ENCODE peak calls at places on chromosomes 4 and X, in four cellular contexts. One of them, this sample, is unnamed.

GRCh38 chr4:98958065-98958464 is 29.1 kb upstream of the EIF4E start:
- DNase-seq in H9: no peak
- DNase-seq in colonic mucosa: no peak
- DNase-seq in heart left ventricle: no peak
- DNase-seq in this sample: no peak

GRCh38 chr4:24274401-24275035 is 309.8 kb downstream of the DHX15 start:
- DNase-seq in heart left ventricle: no peak
- DNase-seq in H9: no peak
- DNase-seq in colonic mucosa: no peak
- DNase-seq in this sample: no peak

GRCh38 chrX:44384688-44385338 is 41.3 kb upstream of the EFHC2 start:
- DNase-seq in heart left ventricle: no peak
- DNase-seq in H9: no peak
- DNase-seq in colonic mucosa: no peak
- DNase-seq in this sample: no peak

GRCh38 chrX:105816517-105816916 is 5.8 kb upstream of the NRK start:
- DNase-seq in colonic mucosa: no peak
- DNase-seq in heart left ventricle: no peak
- DNase-seq in H9: no peak
- DNase-seq in this sample: no peak

GRCh38 chr4:71004281-71004851 is 10.9 kb downstream of the DCK start:
- DNase-seq in H9: peak
- DNase-seq in colonic mucosa: no peak
- DNase-seq in heart left ventricle: no peak
- DNase-seq in this sample: no peak

GRCh38 chr4:28702571-28702970 is 1841.9 kb downstream of the STIM2 start:
- DNase-seq in H9: no peak
- DNase-seq in colonic mucosa: no peak
- DNase-seq in heart left ventricle: no peak
- DNase-seq in this sample: no peak

GRCh38 chr4:85420831-85421230 is 54.1 kb upstream of the ARHGAP24 start:
- DNase-seq in heart left ventricle: no peak
- DNase-seq in H9: no peak
- DNase-seq in colonic mucosa: no peak
- DNase-seq in this sample: no peak

GRCh38 chrX:106619797-106620196 is 8.0 kb downstream of the RADX start:
- DNase-seq in heart left ventricle: no peak
- DNase-seq in colonic mucosa: no peak
- DNase-seq in H9: no peak
- DNase-seq in this sample: no peak

GRCh38 chr4:84481879-84482245 is 17.2 kb downstream of the NKX6-1 start:
- DNase-seq in heart left ventricle: no peak
- DNase-seq in colonic mucosa: no peak
- DNase-seq in H9: peak
- DNase-seq in this sample: no peak

GRCh38 chrX:103685396-103685795 is 1.1 kb downstream of the MORF4L2 start:
- DNase-seq in colonic mucosa: no peak
- DNase-seq in H9: no peak
- DNase-seq in heart left ventricle: no peak
- DNase-seq in this sample: no peak

GRCh38 chr4:73435984-73436383 is at the start of gene AFP:
- DNase-seq in heart left ventricle: no peak
- DNase-seq in H9: no peak
- DNase-seq in colonic mucosa: no peak
- DNase-seq in this sample: no peak

GRCh38 chr4:119207051-119207450 is 5.5 kb upstream of the USP53 start:
- DNase-seq in heart left ventricle: no peak
- DNase-seq in colonic mucosa: no peak
- DNase-seq in H9: no peak
- DNase-seq in this sample: no peak

GRCh38 chr4:7285244-7286122 is 93.1 kb downstream of the SORCS2 start:
- DNase-seq in colonic mucosa: no peak
- DNase-seq in H9: no peak
- DNase-seq in heart left ventricle: no peak
- DNase-seq in this sample: no peak

GRCh38 chr4:98522603-98523395 is 135.6 kb downstream of the TSPAN5 start:
- DNase-seq in colonic mucosa: no peak
- DNase-seq in heart left ventricle: no peak
- DNase-seq in H9: no peak
- DNase-seq in this sample: no peak

GRCh38 chr4:81376720-81377119 is 95.0 kb downstream of the RASGEF1B start:
- DNase-seq in H9: no peak
- DNase-seq in colonic mucosa: no peak
- DNase-seq in heart left ventricle: no peak
- DNase-seq in this sample: no peak

GRCh38 chrX:38900719-38901118 is 99.5 kb downstream of the MID1IP1 start:
- DNase-seq in H9: no peak
- DNase-seq in colonic mucosa: no peak
- DNase-seq in heart left ventricle: no peak
- DNase-seq in this sample: no peak

GRCh38 chr4:113457886-113458285 is 303.7 kb downstream of the CAMK2D start:
- DNase-seq in heart left ventricle: no peak
- DNase-seq in colonic mucosa: no peak
- DNase-seq in H9: no peak
- DNase-seq in this sample: no peak

GRCh38 chrX:110159235-110159634 is 156.3 kb downstream of the TMEM164 start:
- DNase-seq in colonic mucosa: no peak
- DNase-seq in H9: no peak
- DNase-seq in heart left ventricle: no peak
- DNase-seq in this sample: no peak

GRCh38 chr4:146545102-146545501 is 23.4 kb upstream of the SLC10A7 start:
- DNase-seq in heart left ventricle: no peak
- DNase-seq in colonic mucosa: no peak
- DNase-seq in H9: peak
- DNase-seq in this sample: no peak

GRCh38 chr4:16725252-16725651 is 173.2 kb downstream of the LDB2 start:
- DNase-seq in heart left ventricle: no peak
- DNase-seq in H9: no peak
- DNase-seq in colonic mucosa: no peak
- DNase-seq in this sample: no peak

GRCh38 chr4:31259119-31259518 is 539.0 kb downstream of the PCDH7 start:
- DNase-seq in heart left ventricle: no peak
- DNase-seq in H9: no peak
- DNase-seq in colonic mucosa: no peak
- DNase-seq in this sample: no peak

GRCh38 chr4:141636771-141637460 is 533 bp downstream of the IL15 start:
- DNase-seq in H9: peak
- DNase-seq in colonic mucosa: peak
- DNase-seq in heart left ventricle: peak
- DNase-seq in this sample: peak

GRCh38 chr4:183322326-183322725 is at the start of gene CLDN24:
- DNase-seq in H9: no peak
- DNase-seq in heart left ventricle: no peak
- DNase-seq in colonic mucosa: no peak
- DNase-seq in this sample: no peak

GRCh38 chrX:24837966-24838365 is 144.2 kb downstream of the POLA1 start:
- DNase-seq in H9: no peak
- DNase-seq in heart left ventricle: no peak
- DNase-seq in colonic mucosa: no peak
- DNase-seq in this sample: no peak

GRCh38 chr4:69124941-69125340 is 28.7 kb downstream of the UGT2B7 start:
- DNase-seq in heart left ventricle: no peak
- DNase-seq in colonic mucosa: no peak
- DNase-seq in H9: no peak
- DNase-seq in this sample: no peak

GRCh38 chr4:57373971-57374370 is 263.8 kb upstream of the IGFBP7 start:
- DNase-seq in colonic mucosa: no peak
- DNase-seq in heart left ventricle: no peak
- DNase-seq in H9: no peak
- DNase-seq in this sample: no peak

GRCh38 chr4:46274717-46275116 is 115.2 kb downstream of the GABRA2 start:
- DNase-seq in H9: no peak
- DNase-seq in colonic mucosa: no peak
- DNase-seq in heart left ventricle: no peak
- DNase-seq in this sample: no peak

GRCh38 chr4:146317783-146318182 is 103.4 kb downstream of the REELD1 start:
- DNase-seq in colonic mucosa: no peak
- DNase-seq in H9: no peak
- DNase-seq in heart left ventricle: no peak
- DNase-seq in this sample: no peak

GRCh38 chrX:31236231-31236630 is 164.4 kb upstream of the FTHL17 start:
- DNase-seq in heart left ventricle: no peak
- DNase-seq in H9: no peak
- DNase-seq in colonic mucosa: no peak
- DNase-seq in this sample: no peak

GRCh38 chr4:120659626-120660170 is 262.8 kb downstream of the PRDM5 start:
- DNase-seq in heart left ventricle: no peak
- DNase-seq in colonic mucosa: no peak
- DNase-seq in H9: no peak
- DNase-seq in this sample: no peak

GRCh38 chrX:19343085-19343461 is 654 bp upstream of the PDHA1 start:
- DNase-seq in colonic mucosa: no peak
- DNase-seq in heart left ventricle: no peak
- DNase-seq in H9: no peak
- DNase-seq in this sample: no peak

GRCh38 chrX:53288173-53288572 is 6.8 kb upstream of the IQSEC2 start:
- DNase-seq in H9: peak
- DNase-seq in heart left ventricle: peak
- DNase-seq in colonic mucosa: no peak
- DNase-seq in this sample: peak

GRCh38 chr4:126213996-126214395 is 899.2 kb downstream of the FAT4 start:
- DNase-seq in colonic mucosa: no peak
- DNase-seq in heart left ventricle: no peak
- DNase-seq in H9: no peak
- DNase-seq in this sample: no peak

DNA sequence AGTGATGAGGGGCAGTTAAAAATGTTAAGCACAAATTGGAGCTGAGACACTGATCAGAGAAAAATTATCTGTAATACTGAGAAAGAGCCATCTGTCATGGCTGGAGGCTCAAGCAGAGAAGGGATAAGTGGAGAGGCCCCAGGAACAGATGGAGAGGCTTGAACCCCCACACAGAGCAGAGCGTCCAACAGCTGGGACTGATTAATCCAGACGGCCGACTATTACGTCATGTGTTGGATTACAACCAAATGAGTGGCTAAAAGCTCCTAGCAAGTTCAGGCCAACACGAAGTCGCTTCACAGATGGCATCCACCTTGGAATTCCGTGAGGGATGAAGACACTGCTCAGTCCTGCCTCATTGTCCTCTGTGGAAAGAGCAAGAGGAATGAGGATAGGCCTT is 57.7 kb upstream of the ATXN3L start:
- DNase-seq in heart left ventricle: peak
- DNase-seq in colonic mucosa: no peak
- DNase-seq in H9: no peak
- DNase-seq in this sample: no peak
- H3K27ac ChIP-seq in heart left ventricle: peak
- H3K27ac ChIP-seq in colonic mucosa: no peak
- H3K27ac ChIP-seq in H9: no peak
- H3K27ac ChIP-seq in this sample: peak

GRCh38 chr4:3471098-3471760 is 8.1 kb downstream of the DOK7 start:
- DNase-seq in H9: no peak
- DNase-seq in colonic mucosa: no peak
- DNase-seq in heart left ventricle: no peak
- DNase-seq in this sample: no peak

GRCh38 chr4:3468804-3469203 is 5.7 kb downstream of the DOK7 start:
- DNase-seq in colonic mucosa: no peak
- DNase-seq in heart left ventricle: no peak
- DNase-seq in H9: no peak
- DNase-seq in this sample: no peak

GRCh38 chr4:3469386-3470243 is 6.5 kb downstream of the DOK7 start:
- DNase-seq in colonic mucosa: no peak
- DNase-seq in heart left ventricle: peak
- DNase-seq in H9: no peak
- DNase-seq in this sample: peak

GRCh38 chr4:3471886-3472285 is 8.8 kb downstream of the DOK7 start:
- DNase-seq in H9: no peak
- DNase-seq in heart left ventricle: no peak
- DNase-seq in colonic mucosa: no peak
- DNase-seq in this sample: no peak

GRCh38 chr4:3470244-3471097 is 7.4 kb downstream of the DOK7 start:
- DNase-seq in heart left ventricle: no peak
- DNase-seq in colonic mucosa: peak
- DNase-seq in H9: no peak
- DNase-seq in this sample: no peak
- H3K27ac ChIP-seq in heart left ventricle: peak
- H3K27ac ChIP-seq in colonic mucosa: no peak
- H3K27ac ChIP-seq in H9: no peak
- H3K27ac ChIP-seq in this sample: no peak

GRCh38 chr4:1547863-1548637 is 136.1 kb downstream of the FAM53A start:
- DNase-seq in colonic mucosa: no peak
- DNase-seq in H9: no peak
- DNase-seq in heart left ventricle: peak
- DNase-seq in this sample: peak
- H3K27ac ChIP-seq in colonic mucosa: no peak
- H3K27ac ChIP-seq in H9: no peak
- H3K27ac ChIP-seq in heart left ventricle: peak
- H3K27ac ChIP-seq in this sample: peak

DNA sequence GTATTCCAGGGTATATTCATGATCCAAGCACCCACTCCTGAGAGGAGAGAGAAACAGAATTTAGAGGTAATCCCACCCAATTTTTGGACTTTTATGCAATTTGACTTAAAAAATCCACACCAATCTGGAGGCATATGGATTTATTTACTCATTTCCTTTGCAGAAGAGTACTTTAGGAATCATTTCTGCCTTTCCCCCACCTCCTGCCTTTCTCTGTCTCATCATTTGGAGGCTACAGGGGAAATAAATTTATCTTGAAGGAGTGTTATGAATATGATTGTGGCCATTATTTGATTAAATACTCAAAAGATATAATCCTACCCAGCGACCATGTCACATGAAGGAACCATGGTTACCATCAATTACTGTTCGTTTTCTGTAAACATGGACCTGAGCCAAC is 234.3 kb upstream of the SLIT2 start:
- DNase-seq in colonic mucosa: no peak
- DNase-seq in H9: no peak
- DNase-seq in heart left ventricle: no peak
- DNase-seq in this sample: no peak
- H3K27ac ChIP-seq in colonic mucosa: no peak
- H3K27ac ChIP-seq in H9: no peak
- H3K27ac ChIP-seq in heart left ventricle: no peak
- H3K27ac ChIP-seq in this sample: no peak

This sample was measured in heart right ventricle.